ENCODE peak calls at places on chromosomes 1 and 21, in four cellular contexts. P is testis, Z is RWPE2, S is upper lobe of right lung. R is an unnamed sample.
A peak's percentile ranks its signal among the peaks of the same experiment; 100 is the strongest.

GRCh38 chr1:175628548-175629317 is 114.7 kb downstream of the TNR start:
- DNase-seq in P (peak; percentile 17), Z (no peak), S (no peak), R (no peak)

GRCh38 chr1:22379566-22379965 is 72.1 kb upstream of the ZBTB40 start:
- DNase-seq in P (no peak), Z (no peak), S (no peak), R (no peak)

GRCh38 chr1:88538222-88538899 is 145.7 kb upstream of the PKN2 start:
- DNase-seq in P (no peak), Z (no peak), S (no peak), R (no peak)

GRCh38 chr1:12040457-12041051 is 21.3 kb downstream of the MIIP start:
- DNase-seq in P (no peak), Z (no peak), S (no peak), R (peak; percentile 34)

GRCh38 chr21:29104239-29104708 is 26.2 kb upstream of the MAP3K7CL start:
- DNase-seq in P (no peak), Z (no peak), S (no peak), R (peak; percentile 92)

GRCh38 chr1:193019442-193020026 is 39.6 kb downstream of the UCHL5 start:
- DNase-seq in P (no peak), Z (no peak), S (no peak), R (no peak)

GRCh38 chr1:222043444-222044292 is 301.8 kb upstream of the DUSP10 start:
- DNase-seq in P (no peak), Z (no peak), S (no peak), R (peak; percentile 93)

GRCh38 chr1:32695098-32695904 is 7.3 kb downstream of the SYNC start:
- DNase-seq in P (peak; percentile 66), Z (no peak), S (peak; percentile 81), R (peak; percentile 52)

GRCh38 chr21:38794978-38795377 is 10.8 kb upstream of the ETS2 start:
- DNase-seq in P (no peak), Z (no peak), S (no peak), R (no peak)

GRCh38 chr1:1001057-1001630 is 1.2 kb upstream of the HES4 start:
- DNase-seq in P (no peak), Z (peak; percentile 62), S (peak; percentile 73), R (peak; percentile 74)

GRCh38 chr21:35904995-35905972 is 155.0 kb downstream of the SETD4 start:
- DNase-seq in P (peak; percentile 22), Z (no peak), S (peak; percentile 60), R (no peak)

GRCh38 chr1:245983294-245983967 is 523.6 kb downstream of the SMYD3 start:
- DNase-seq in P (no peak), Z (no peak), S (no peak), R (no peak)

GRCh38 chr1:106926748-106927582 is 129.5 kb upstream of the PRMT6 start:
- DNase-seq in P (no peak), Z (no peak), S (no peak), R (no peak)

GRCh38 chr1:39196244-39197215 is 8.0 kb upstream of the MACF1 start:
- DNase-seq in P (no peak), Z (no peak), S (no peak), R (no peak)

GRCh38 chr1:95924684-95925083 is 690.7 kb downstream of the RWDD3 start:
- DNase-seq in P (no peak), Z (no peak), S (no peak), R (no peak)

GRCh38 chr1:197557302-197557701 is 218.0 kb downstream of the DENND1B start:
- DNase-seq in P (no peak), Z (no peak), S (no peak), R (no peak)

GRCh38 chr1:2148691-2149090 is 45.9 kb downstream of the FAAP20 start:
- DNase-seq in P (no peak), Z (no peak), S (no peak), R (no peak)

GRCh38 chr1:73327180-73327793 is 870.7 kb downstream of the LRRIQ3 start:
- DNase-seq in P (no peak), Z (no peak), S (no peak), R (no peak)

GRCh38 chr21:46117586-46118304 is 19.8 kb downstream of the COL6A2 start:
- DNase-seq in P (peak; percentile 13), Z (peak; percentile 42), S (peak; percentile 60), R (peak; percentile 1)

GRCh38 chr1:56404561-56405030 is 174.8 kb downstream of the PLPP3 start:
- DNase-seq in P (peak; percentile 74), Z (no peak), S (no peak), R (no peak)

GRCh38 chr1:27655151-27655929 is 16.7 kb downstream of the IFI6 start:
- DNase-seq in P (peak; percentile 83), Z (no peak), S (no peak), R (no peak)

GRCh38 chr1:45327644-45328515 is 1.2 kb downstream of the HPDL start:
- DNase-seq in P (no peak), Z (no peak), S (no peak), R (no peak)

GRCh38 chr1:12078575-12078937 is 15.5 kb downstream of the TNFRSF8 start:
- DNase-seq in P (no peak), Z (no peak), S (no peak), R (no peak)

GRCh38 chr1:202571719-202572339 is 138.4 kb downstream of the SYT2 start:
- DNase-seq in P (no peak), Z (no peak), S (no peak), R (no peak)

GRCh38 chr1:96492236-96492635 is 229.3 kb upstream of the PTBP2 start:
- DNase-seq in P (no peak), Z (no peak), S (no peak), R (no peak)

GRCh38 chr1:3543076-3544049 is 67.9 kb downstream of the MEGF6 start:
- DNase-seq in P (peak; percentile 65), Z (peak; percentile 81), S (no peak), R (no peak)

GRCh38 chr1:154769193-154769895 is 100.7 kb downstream of the KCNN3 start:
- DNase-seq in P (no peak), Z (no peak), S (no peak), R (no peak)

GRCh38 chr21:46122758-46123683 is 25.1 kb downstream of the COL6A2 start:
- DNase-seq in P (peak; percentile 8), Z (peak; percentile 42), S (peak; percentile 46), R (no peak)

GRCh38 chr1:237042467-237042891 is 495 bp downstream of the RYR2 start:
- DNase-seq in P (no peak), Z (no peak), S (no peak), R (no peak)
- H3K4me3 ChIP-seq in P (peak overlapping the region; percentile 44), Z (no peak overlapping the region), S (peak overlapping the region; percentile 54), R (no peak overlapping the region)

GRCh38 chr1:25481625-25482024 is 50.9 kb downstream of the MACO1 start:
- DNase-seq in P (no peak), Z (no peak), S (no peak), R (no peak)

GRCh38 chr1:25482211-25482610 is 51.5 kb downstream of the MACO1 start:
- DNase-seq in P (no peak), Z (no peak), S (no peak), R (no peak)

GRCh38 chr1:25476186-25477097 is 45.7 kb downstream of the MACO1 start:
- DNase-seq in P (no peak), Z (no peak), S (no peak), R (no peak)

GRCh38 chr1:25477448-25478034 is 46.8 kb downstream of the MACO1 start:
- DNase-seq in P (no peak), Z (no peak), S (no peak), R (no peak)

GRCh38 chr1:25478633-25479032 is 47.9 kb downstream of the MACO1 start:
- DNase-seq in P (no peak), Z (no peak), S (no peak), R (no peak)
- H3K27ac ChIP-seq in P (no peak overlapping the region), Z (peak overlapping the region; percentile 33), S (no peak overlapping the region), R (no peak overlapping the region)

DNA sequence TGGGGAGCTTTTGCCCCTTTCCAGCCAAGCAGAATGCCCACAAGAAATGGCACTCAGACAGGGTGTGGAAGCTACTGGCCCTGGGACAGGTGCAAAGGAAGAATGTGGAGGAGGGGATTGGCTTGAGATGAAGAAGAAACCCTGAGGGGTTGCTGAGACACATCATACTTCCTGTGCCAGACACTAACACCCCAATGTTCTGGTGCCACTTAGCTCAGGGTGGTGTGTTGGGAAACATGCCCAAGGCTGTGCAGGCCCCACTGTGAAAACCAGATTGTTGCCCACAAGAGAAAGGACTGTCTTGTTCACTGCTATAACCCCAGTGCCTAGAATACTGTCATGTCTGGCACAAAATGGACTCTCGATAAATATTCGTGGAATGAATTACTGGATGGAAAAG is 9.9 kb upstream of the PAQR6 start:
- DNase-seq in P (no peak), Z (no peak), S (no peak), R (no peak)
- H3K36me3 ChIP-seq in P (no peaks in the 10 kb centered on the region), Z (peaks cover 97% of the 10 kb centered on the region), S (peaks cover 97% of the 10 kb centered on the region), R (peaks cover 66% of the 10 kb centered on the region)

GRCh38 chr21:45011911-45012660 is 62.3 kb upstream of the ADARB1 start:
- DNase-seq in P (no peak), Z (peak; percentile 92), S (peak; percentile 61), R (peak; percentile 94)
- H3K4me3 ChIP-seq in P (no peak overlapping the region), Z (no peak overlapping the region), S (no peak overlapping the region), R (peak overlapping the region; percentile 25)

GRCh38 chr1:169368406-169368769 is 393 bp downstream of the BLZF1 start:
- DNase-seq in P (no peak), Z (no peak), S (no peak), R (peak; percentile 9)

GRCh38 chr1:169367096-169367685 is 406 bp downstream of the NME7 start:
- DNase-seq in P (no peak), Z (no peak), S (no peak), R (no peak)

GRCh38 chr1:169363046-169363756 is 4.4 kb downstream of the NME7 start:
- DNase-seq in P (no peak), Z (no peak), S (no peak), R (no peak)

GRCh38 chr1:169367686-169368405 is at the start of the genes BLZF1 and NME7:
- DNase-seq in P (peak; percentile 98), Z (peak; percentile 94), S (peak; percentile 97), R (peak; percentile 96)

GRCh38 chr1:169364948-169365347 is 2.6 kb downstream of the NME7 start:
- DNase-seq in P (no peak), Z (peak; percentile 73), S (no peak), R (no peak)
- H3K27ac ChIP-seq in P (no peak overlapping the region), Z (peak overlapping the region; percentile 90), S (no peak overlapping the region), R (no peak overlapping the region)